ENCODE peak calls at places on chromosomes 13 and 19, in six cellular contexts. O is cardiac muscle cell, N is tibial artery, D is astrocyte, B is stomach, C is H9. V is an unnamed sample.

GRCh38 chr13:24671367-24672117 is 8.7 kb upstream of the ATP12A start:
- DNase-seq in D (peak; percentile 74), N (no peak), O (peak; percentile 70), C (peak; percentile 61), B (no peak), V (peak; percentile 28)

GRCh38 chr19:17985037-17985818 is 18.3 kb downstream of the KCNN1 start:
- DNase-seq in B (no peak), C (no peak), O (no peak), D (no peak), N (no peak), V (peak; percentile 39)

GRCh38 chr19:49949735-49950589 is 11.0 kb downstream of the SIGLEC11 start:
- DNase-seq in N (no peak), C (no peak), D (no peak), B (no peak), O (no peak), V (no peak)

GRCh38 chr13:98411617-98412310 is 165.1 kb downstream of the STK24 start:
- DNase-seq in D (no peak), O (no peak), B (no peak), C (no peak), N (peak; percentile 79), V (no peak)

GRCh38 chr19:2780284-2780683 is 2.8 kb downstream of the SGTA start:
- DNase-seq in D (no peak), C (no peak), N (no peak), B (no peak), O (peak; percentile 10), V (no peak)

GRCh38 chr13:52162279-52163101 is 3.1 kb upstream of the NEK3 start:
- DNase-seq in O (no peak), B (no peak), D (peak; percentile 60), C (no peak), N (no peak), V (no peak)

GRCh38 chr13:100946588-100946987 is 272.0 kb upstream of the TMTC4 start:
- DNase-seq in C (no peak), N (no peak), B (no peak), O (no peak), D (no peak), V (no peak)

GRCh38 chr13:20616059-20616797 is 49.3 kb downstream of the IFT88 start:
- DNase-seq in D (peak; percentile 93), O (no peak), C (no peak), B (no peak), N (no peak), V (no peak)

GRCh38 chr13:44573790-44574465 is 2.2 kb downstream of the TSC22D1 start:
- DNase-seq in O (peak; percentile 40), C (peak; percentile 55), B (peak; percentile 67), N (no peak), D (peak; percentile 76), V (peak; percentile 50)

GRCh38 chr13:109333893-109334651 is 452.3 kb downstream of the IRS2 start:
- DNase-seq in D (no peak), C (no peak), N (no peak), O (no peak), B (no peak), V (peak; percentile 43)

GRCh38 chr19:36103842-36104552 is 6.9 kb upstream of the OVOL3 start:
- DNase-seq in O (no peak), D (no peak), B (no peak), N (no peak), C (no peak), V (no peak)

GRCh38 chr19:36106441-36106840 is 4.5 kb upstream of the OVOL3 start:
- DNase-seq in O (no peak), D (no peak), C (no peak), N (no peak), B (no peak), V (no peak)

GRCh38 chr19:36108684-36109083 is 2.3 kb upstream of the OVOL3 start:
- DNase-seq in C (no peak), B (no peak), D (no peak), N (no peak), O (no peak), V (no peak)

GRCh38 chr19:36110487-36111199 is at the start of gene OVOL3:
- DNase-seq in B (no peak), O (no peak), N (no peak), C (peak; percentile 80), D (no peak), V (no peak)

DNA sequence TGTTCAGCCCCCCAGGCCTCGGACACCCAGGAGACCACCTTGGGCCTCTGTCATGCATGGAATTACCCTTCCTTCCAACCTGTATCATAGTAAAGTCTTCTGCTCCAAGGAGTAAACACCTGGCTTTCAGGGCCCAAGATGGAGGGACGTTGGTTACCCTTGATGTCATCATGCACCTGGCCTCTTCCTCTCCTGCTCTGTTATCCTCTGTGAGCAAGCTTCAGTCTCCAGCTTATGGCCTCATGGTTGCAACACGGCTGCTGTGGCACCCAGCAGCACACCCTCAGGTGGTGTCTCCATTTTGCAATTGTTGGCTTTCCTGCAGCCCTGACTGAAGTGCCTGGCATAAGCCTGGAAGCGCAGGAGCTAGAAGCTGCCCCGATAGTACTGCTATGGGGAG is 4.0 kb upstream of the OVOL3 start:
- DNase-seq in D (no peak), N (no peak), C (no peak), B (no peak), O (no peak), V (no peak)
- H3K4me1 ChIP-seq in D (no peaks in the 10 kb centered on the region), N (no peaks in the 10 kb centered on the region), C (peaks cover 2% of the 10 kb centered on the region), B (no peaks in the 10 kb centered on the region), O (no peaks in the 10 kb centered on the region), V (no peaks in the 10 kb centered on the region)

GRCh38 chr19:6529351-6529750 is 1.5 kb upstream of the TNFSF9 start:
- DNase-seq in N (no peak), O (no peak), B (no peak), C (no peak), D (no peak), V (no peak)

GRCh38 chr19:6530385-6531162 is at the start of gene TNFSF9:
- DNase-seq in D (peak; percentile 68), B (peak; percentile 89), C (peak; percentile 92), O (peak; percentile 91), N (peak; percentile 90), V (peak; percentile 87)

GRCh38 chr19:6531163-6531955 is 533 bp downstream of the TNFSF9 start:
- DNase-seq in N (no peak), D (no peak), C (no peak), B (no peak), O (no peak), V (no peak)

GRCh38 chr19:6528544-6529121 is 2.2 kb upstream of the TNFSF9 start:
- DNase-seq in N (peak; percentile 80), C (no peak), B (no peak), D (no peak), O (peak; percentile 1), V (no peak)

GRCh38 chr19:6529937-6530384 is 865 bp upstream of the TNFSF9 start:
- DNase-seq in O (no peak), D (no peak), B (no peak), N (no peak), C (no peak), V (no peak)
- H3K27me3 ChIP-seq in O (peaks cover 41% of the 10 kb centered on the region), D (peaks cover 9% of the 10 kb centered on the region), B (peaks cover 44% of the 10 kb centered on the region), N (no peaks in the 10 kb centered on the region), C (peaks cover 13% of the 10 kb centered on the region), V (peaks cover 11% of the 10 kb centered on the region)

GRCh38 chr13:48555441-48555840 is 22.6 kb upstream of the RCBTB2 start:
- DNase-seq in C (no peak), N (no peak), B (no peak), O (no peak), D (no peak), V (no peak)
- H3K9me3 ChIP-seq in C (peaks cover 12% of the 10 kb centered on the region), N (no peaks in the 10 kb centered on the region), B (peaks cover 11% of the 10 kb centered on the region), O (no peaks in the 10 kb centered on the region), D (peaks cover 8% of the 10 kb centered on the region), V (no peaks in the 10 kb centered on the region)

GRCh38 chr19:38664503-38665211 is 17.2 kb downstream of the ACTN4 start:
- DNase-seq in C (no peak), O (peak; percentile 60), B (no peak), D (no peak), N (no peak), V (no peak)

GRCh38 chr19:38663156-38663651 is 15.8 kb downstream of the ACTN4 start:
- DNase-seq in N (no peak), O (peak; percentile 49), C (no peak), B (no peak), D (no peak), V (no peak)

GRCh38 chr19:38665219-38665931 is 17.9 kb downstream of the ACTN4 start:
- DNase-seq in N (no peak), B (no peak), O (no peak), D (no peak), C (no peak), V (no peak)

GRCh38 chr19:38662508-38663155 is 15.2 kb downstream of the ACTN4 start:
- DNase-seq in O (no peak), C (no peak), N (no peak), B (no peak), D (no peak), V (no peak)

DNA sequence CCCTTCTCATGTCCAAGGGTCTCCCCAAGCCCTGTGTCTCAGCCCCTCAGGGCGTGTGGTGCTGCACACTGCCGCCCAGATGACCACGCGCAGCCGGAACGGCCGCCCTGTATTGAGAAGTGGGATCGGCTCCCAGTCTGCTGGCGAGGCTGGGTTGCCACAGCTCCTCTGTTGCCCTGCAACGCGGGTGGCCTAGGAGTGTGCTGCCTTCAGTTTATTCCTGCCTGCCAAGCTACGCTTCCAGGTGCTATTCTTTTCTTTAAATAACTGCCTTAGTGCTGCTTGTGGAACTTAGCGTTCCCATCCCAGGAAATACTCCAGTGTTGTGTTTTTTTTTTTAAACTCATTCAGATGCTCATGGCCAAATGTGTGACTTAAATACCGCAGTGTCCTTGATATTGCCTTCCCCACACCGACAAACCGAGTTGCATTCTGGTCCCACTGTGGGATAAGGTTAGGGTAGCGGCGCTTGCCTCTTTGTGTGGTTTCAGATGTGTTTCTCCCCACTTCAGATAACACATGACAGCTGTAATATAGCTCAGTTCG is 16.6 kb downstream of the ACTN4 start:
- DNase-seq in B (no peak), O (no peak), C (no peak), D (no peak), N (peak; percentile 91), V (no peak)
- H3K4me1 ChIP-seq in B (peaks cover 98% of the 10 kb centered on the region), O (peaks cover 91% of the 10 kb centered on the region), C (peaks cover 45% of the 10 kb centered on the region), D (peaks cover 87% of the 10 kb centered on the region), N (peaks cover 99% of the 10 kb centered on the region), V (peaks cover 5% of the 10 kb centered on the region)